ENCODE peak calls at places on chromosomes 5 and 9, in seven cellular contexts. M is WTC11, V is psoas muscle, A is H9, B is bronchial epithelial cell, F is PC-3, C is A549. J is an unnamed sample.

GRCh38 chr5:135312255-135312935 is 86.6 kb downstream of the MACROH2A1 start:
- DNase-seq in M (no peak), V (no peak), A (no peak), B (peak), F (no peak), C (no peak), J (no peak)

GRCh38 chr9:127698386-127698785 is 8.4 kb upstream of the CFAP157 start:
- DNase-seq in M (no peak), V (no peak), A (no peak), B (no peak), F (no peak), C (no peak), J (no peak)

GRCh38 chr9:98905015-98905414 is 38.7 kb upstream of the COL15A1 start:
- DNase-seq in M (no peak), V (no peak), A (no peak), B (no peak), F (no peak), C (no peak), J (no peak)

GRCh38 chr5:73381587-73382411 is 66.8 kb downstream of the FOXD1 start:
- DNase-seq in M (peak), V (no peak), A (peak), B (no peak), F (no peak), C (no peak), J (no peak)

GRCh38 chr9:35618854-35619799 is 914 bp upstream of the CD72 start:
- DNase-seq in M (no peak), V (no peak), A (no peak), B (no peak), F (no peak), C (no peak), J (no peak)

GRCh38 chr5:148884339-148885020 is 58.1 kb downstream of the ADRB2 start:
- DNase-seq in M (no peak), V (no peak), A (no peak), B (no peak), F (no peak), C (no peak), J (no peak)

GRCh38 chr5:135741040-135741439 is 93.4 kb upstream of the SLC25A48 start:
- DNase-seq in M (no peak), V (no peak), A (peak), B (no peak), F (no peak), C (no peak), J (no peak)

GRCh38 chr5:146052780-146053179 is 52.6 kb downstream of the PLAC8L1 start:
- DNase-seq in M (no peak), V (no peak), A (no peak), B (no peak), F (peak), C (no peak), J (peak)

GRCh38 chr5:114319821-114320220 is 42.0 kb upstream of the KCNN2 start:
- DNase-seq in M (no peak), V (no peak), A (no peak), B (peak), F (no peak), C (no peak), J (no peak)

GRCh38 chr5:58074222-58074621 is 385.7 kb downstream of the PLK2 start:
- DNase-seq in M (no peak), V (no peak), A (no peak), B (no peak), F (peak), C (no peak), J (no peak)

GRCh38 chr9:82829818-82830217 is 233.1 kb downstream of the RASEF start:
- DNase-seq in M (no peak), V (no peak), A (no peak), B (peak), F (peak), C (no peak), J (peak)

GRCh38 chr9:115250646-115251045 is 132.7 kb upstream of the TNC start:
- DNase-seq in M (no peak), V (no peak), A (peak), B (peak), F (peak), C (no peak), J (peak)

GRCh38 chr9:109780453-109781033 is 545 bp downstream of the PALM2AKAP2 start:
- DNase-seq in M (peak), V (peak), A (no peak), B (peak), F (peak), C (no peak), J (no peak)

GRCh38 chr5:111742166-111742565 is 14.8 kb downstream of the NREP start:
- DNase-seq in M (no peak), V (no peak), A (no peak), B (no peak), F (no peak), C (no peak), J (no peak)

GRCh38 chr9:38432922-38433510 is 8.8 kb upstream of the IGFBPL1 start:
- DNase-seq in M (no peak), V (no peak), A (no peak), B (peak), F (peak), C (peak), J (peak)

GRCh38 chr9:135340726-135341475 is 138.7 kb upstream of the PPP1R26 start:
- DNase-seq in M (peak), V (no peak), A (no peak), B (no peak), F (no peak), C (no peak), J (no peak)

GRCh38 chr5:5979761-5980570 is 398.4 kb downstream of the MED10 start:
- DNase-seq in M (no peak), V (no peak), A (no peak), B (no peak), F (peak), C (no peak), J (no peak)

GRCh38 chr9:109600142-109600541 is 102.0 kb upstream of the PTPN3 start:
- DNase-seq in M (no peak), V (no peak), A (no peak), B (peak), F (peak), C (no peak), J (peak)

GRCh38 chr9:6708732-6709131 is 49.0 kb upstream of the KDM4C start:
- DNase-seq in M (no peak), V (no peak), A (no peak), B (no peak), F (no peak), C (no peak), J (peak)

GRCh38 chr5:11588803-11589202 is 315.4 kb downstream of the CTNND2 start:
- DNase-seq in M (peak), V (no peak), A (peak), B (no peak), F (no peak), C (no peak), J (no peak)

GRCh38 chr5:78989080-78989479 is 4.0 kb upstream of the ARSB start:
- DNase-seq in M (no peak), V (no peak), A (no peak), B (no peak), F (no peak), C (no peak), J (no peak)

GRCh38 chr5:126883801-126884200 is 106.9 kb downstream of the LMNB1 start:
- DNase-seq in M (no peak), V (no peak), A (no peak), B (peak), F (no peak), C (no peak), J (no peak)

GRCh38 chr5:124641154-124641792 is 105.2 kb downstream of the ZNF608 start:
- DNase-seq in M (no peak), V (no peak), A (no peak), B (no peak), F (no peak), C (no peak), J (no peak)

GRCh38 chr9:92328225-92328624 is 2.5 kb downstream of the CENPP start:
- DNase-seq in M (no peak), V (no peak), A (no peak), B (peak), F (peak), C (peak), J (peak)

GRCh38 chr9:33638516-33638915 is 114.5 kb downstream of the ANKRD18B start:
- DNase-seq in M (no peak), V (no peak), A (no peak), B (no peak), F (no peak), C (no peak), J (no peak)

GRCh38 chr9:125440411-125440810 is 178.8 kb downstream of the GAPVD1 start:
- DNase-seq in M (no peak), V (no peak), A (no peak), B (no peak), F (no peak), C (no peak), J (no peak)

DNA sequence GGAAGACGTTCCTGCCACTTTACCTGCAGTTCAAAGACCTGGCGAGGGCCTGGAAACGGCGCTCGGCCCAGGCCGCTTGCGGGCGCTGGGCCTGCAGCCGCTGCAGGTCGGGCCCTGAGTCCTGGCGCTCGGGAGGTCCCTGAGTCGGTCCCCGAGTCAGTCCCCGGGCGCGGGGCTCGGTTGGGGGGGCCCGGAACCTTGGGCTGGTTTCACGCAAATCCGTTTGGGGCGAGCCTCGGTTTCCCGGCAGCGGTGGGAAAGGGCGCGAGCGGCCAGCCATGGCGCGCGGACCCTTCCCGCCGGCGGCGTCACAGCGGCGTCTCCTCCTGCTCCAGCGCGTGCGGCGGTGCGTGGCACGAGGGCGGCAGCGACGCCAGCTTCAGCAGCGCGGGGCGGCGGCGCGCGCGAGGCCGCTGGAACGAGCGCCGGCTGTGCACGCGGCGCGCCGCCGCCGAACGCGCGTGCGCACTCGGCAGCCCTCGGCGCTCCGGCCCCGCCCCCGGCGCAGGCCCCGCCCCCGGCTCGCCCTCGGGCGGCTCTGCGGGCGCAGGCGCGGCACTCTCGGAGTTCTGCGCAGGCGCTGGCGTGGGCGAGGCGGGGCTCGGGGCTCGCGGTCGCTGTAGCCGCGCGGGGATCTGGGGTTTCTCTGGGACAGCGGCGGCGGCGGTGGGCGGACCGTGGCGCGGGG is 29.8 kb downstream of the EXOC3 start:
- DNase-seq in M (peak), V (peak), A (peak), B (peak), F (peak), C (peak), J (peak)
- TF ChIP-seq CTCF in M (no peak), V (no peak), A (no peak), B (no peak), F (no peak), C (no peak), J (no peak)

GRCh38 chr9:79049371-79049770 is 522.4 kb upstream of the TLE4 start:
- DNase-seq in M (no peak), V (no peak), A (no peak), B (no peak), F (no peak), C (no peak), J (peak)
- TF ChIP-seq CTCF in M (no peak), V (no peak), A (no peak), B (no peak), F (no peak), C (no peak), J (no peak)

DNA sequence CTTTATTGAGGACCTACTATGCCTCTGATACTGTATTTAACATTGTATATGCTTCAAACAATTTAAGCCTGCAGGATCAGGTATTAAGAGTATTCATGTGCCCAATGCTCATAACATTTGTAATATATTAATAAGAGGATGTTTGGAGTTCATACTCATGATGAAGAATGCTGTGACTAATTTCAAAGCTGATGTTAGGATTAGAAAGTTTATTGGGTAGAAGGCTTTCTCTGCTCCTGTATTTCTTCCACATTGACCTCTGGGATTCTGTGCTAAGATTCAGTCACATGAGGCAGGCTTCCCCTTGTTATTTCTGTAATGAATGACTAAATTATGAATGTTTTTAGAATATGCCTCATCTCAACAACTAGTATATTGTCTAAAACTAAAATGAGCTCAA is 456.4 kb downstream of the NFIB start:
- DNase-seq in M (no peak), V (no peak), A (no peak), B (peak), F (peak), C (no peak), J (no peak)
- TF ChIP-seq CTCF in M (no peak), V (no peak), A (no peak), B (no peak), F (no peak), C (no peak), J (no peak)

DNA sequence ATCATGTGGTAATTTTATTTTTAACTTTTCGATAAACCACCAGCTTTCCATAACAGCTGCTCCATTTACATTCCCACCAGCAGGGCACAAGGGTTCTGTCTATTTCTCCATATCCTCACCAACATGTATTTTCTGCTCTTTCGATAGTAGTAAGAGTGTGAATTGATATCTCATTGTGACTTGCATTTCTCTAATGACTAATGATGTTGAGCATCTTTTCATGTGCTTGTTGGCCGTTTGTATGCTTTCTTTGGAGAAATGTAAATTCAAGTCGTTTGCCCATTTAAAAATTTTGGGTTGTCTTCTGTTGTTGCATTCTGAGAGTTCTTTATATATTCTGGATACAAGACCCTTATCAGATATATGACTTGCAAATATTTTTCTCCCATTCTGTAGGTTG is 45.9 kb downstream of the PSD2 start:
- DNase-seq in M (no peak), V (no peak), A (no peak), B (no peak), F (no peak), C (no peak), J (no peak)
- TF ChIP-seq CTCF in M (no peak), V (no peak), A (no peak), B (no peak), F (no peak), C (no peak), J (no peak)

GRCh38 chr5:147234825-147235635 is at the start of gene STK32A:
- DNase-seq in M (peak), V (peak), A (peak), B (peak), F (peak), C (peak), J (peak)
- TF ChIP-seq CTCF in M (no peak), V (no peak), A (peak), B (peak), F (peak), C (no peak), J (no peak)

GRCh38 chr9:93909242-93909616 is 45.9 kb downstream of the BARX1 start:
- DNase-seq in M (no peak), V (no peak), A (no peak), B (no peak), F (no peak), C (no peak), J (no peak)

GRCh38 chr9:93911871-93912554 is 43.1 kb downstream of the BARX1 start:
- DNase-seq in M (peak), V (no peak), A (peak), B (no peak), F (no peak), C (no peak), J (no peak)

GRCh38 chr9:93910196-93910595 is 45.0 kb downstream of the BARX1 start:
- DNase-seq in M (no peak), V (no peak), A (no peak), B (no peak), F (no peak), C (no peak), J (no peak)

GRCh38 chr9:93910598-93910997 is 44.6 kb downstream of the BARX1 start:
- DNase-seq in M (no peak), V (no peak), A (peak), B (no peak), F (no peak), C (no peak), J (no peak)

GRCh38 chr9:93911136-93911745 is 43.9 kb downstream of the BARX1 start:
- DNase-seq in M (no peak), V (no peak), A (no peak), B (no peak), F (no peak), C (no peak), J (no peak)
- TF ChIP-seq CTCF in M (no peak), V (no peak), A (no peak), B (no peak), F (no peak), C (no peak), J (no peak)